ENCODE peak calls at places on chromosomes 2 and 18, in eight cellular contexts. N is amniotic epithelial cell; Q is naive thymus-derived CD8-positive, alpha-beta T cell; B is fibroblast of the conjunctiva; K is WTC11; P is stromal cell of bone marrow; C is amniotic stem cell; X is HL-60. J is an unnamed sample.

GRCh38 chr2:238821391-238821790 is 26.5 kb upstream of the TWIST2 start:
- DNase-seq in K (no peak), P (no peak), X (no peak), C (no peak), N (peak; percentile 86), B (no peak), Q (no peak), J (no peak)

GRCh38 chr2:63497561-63497960 is 90.7 kb downstream of the WDPCP start:
- DNase-seq in X (no peak), C (no peak), K (no peak), P (no peak), B (no peak), Q (no peak), N (no peak), J (no peak)

GRCh38 chr2:127859712-127860085 is 1.7 kb upstream of the POLR2D start:
- DNase-seq in C (no peak), B (no peak), Q (peak; percentile 87), X (no peak), P (no peak), K (peak; percentile 85), N (no peak), J (peak; percentile 92)

GRCh38 chr2:233999182-233999581 is 51.3 kb upstream of the SPP2 start:
- DNase-seq in K (peak; percentile 13), N (no peak), C (no peak), Q (no peak), B (no peak), X (no peak), P (no peak), J (peak; percentile 20)

GRCh38 chr2:62662131-62662530 is 43.4 kb upstream of the EHBP1 start:
- DNase-seq in B (no peak), K (no peak), P (no peak), Q (no peak), X (no peak), N (no peak), C (no peak), J (no peak)

GRCh38 chr2:121974919-121975654 is 219.6 kb downstream of the TSN start:
- DNase-seq in X (peak; percentile 23), C (peak; percentile 48), Q (peak; percentile 68), P (peak; percentile 63), B (peak; percentile 67), N (peak; percentile 67), K (peak; percentile 58), J (peak; percentile 84)

GRCh38 chr2:38991899-38992298 is 102.2 kb downstream of the ARHGEF33 start:
- DNase-seq in Q (no peak), C (no peak), X (no peak), B (no peak), K (no peak), N (no peak), P (no peak), J (no peak)

GRCh38 chr2:74327205-74327604 is 16.0 kb downstream of the SLC4A5 start:
- DNase-seq in Q (no peak), K (no peak), X (no peak), B (no peak), C (no peak), N (no peak), P (no peak), J (no peak)

GRCh38 chr2:38527338-38528007 is 75.3 kb downstream of the HNRNPLL start:
- DNase-seq in X (no peak), C (no peak), K (no peak), B (no peak), P (no peak), Q (no peak), N (no peak), J (no peak)

GRCh38 chr2:209772316-209772715 is 684 bp downstream of the UNC80 start:
- DNase-seq in X (no peak), P (no peak), Q (no peak), K (no peak), B (no peak), C (no peak), N (no peak), J (no peak)

GRCh38 chr2:207528980-207529329 is 807 bp upstream of the CREB1 start:
- DNase-seq in X (no peak), C (no peak), B (no peak), Q (peak; percentile 72), K (no peak), P (no peak), N (no peak), J (no peak)

GRCh38 chr2:201151127-201152074 is 31.5 kb upstream of the CASP10 start:
- DNase-seq in B (peak; percentile 43), P (peak; percentile 70), C (peak; percentile 54), X (peak; percentile 64), N (peak; percentile 86), K (no peak), Q (no peak), J (no peak)

GRCh38 chr2:54677476-54678265 is 45.8 kb upstream of the EML6 start:
- DNase-seq in X (no peak), P (no peak), K (no peak), B (no peak), Q (no peak), N (no peak), C (no peak), J (no peak)

GRCh38 chr2:207502799-207503198 is 27.0 kb upstream of the CREB1 start:
- DNase-seq in C (no peak), B (no peak), X (peak; percentile 30), Q (no peak), K (no peak), N (no peak), P (no peak), J (no peak)

GRCh38 chr2:241984271-241984655 is 114.7 kb downstream of the RTP5 start:
- DNase-seq in P (no peak), K (no peak), X (no peak), N (no peak), B (no peak), Q (no peak), C (no peak), J (no peak)

GRCh38 chr2:239762742-239763269 is 262.3 kb downstream of the NDUFA10 start:
- DNase-seq in B (no peak), N (no peak), C (no peak), Q (peak; percentile 41), K (no peak), X (no peak), P (no peak), J (no peak)

GRCh38 chr2:37654932-37655331 is 16.5 kb downstream of the CDC42EP3 start:
- DNase-seq in X (no peak), N (peak; percentile 73), P (no peak), C (no peak), Q (no peak), K (no peak), B (no peak), J (peak; percentile 54)

GRCh38 chr2:109648041-109648527 is 33.9 kb downstream of the SOWAHC start:
- DNase-seq in B (peak; percentile 29), Q (no peak), K (no peak), N (peak; percentile 60), P (no peak), C (no peak), X (no peak), J (no peak)

GRCh38 chr2:215843579-215843978 is 169.8 kb downstream of the MREG start:
- DNase-seq in C (peak; percentile 72), B (peak; percentile 75), X (no peak), N (peak; percentile 65), K (no peak), P (peak; percentile 77), Q (no peak), J (no peak)

GRCh38 chr2:238404406-238405216 is 22.1 kb upstream of the ASB1 start:
- DNase-seq in Q (no peak), P (no peak), K (no peak), N (no peak), X (no peak), C (no peak), B (no peak), J (peak; percentile 60)

GRCh38 chr18:50662177-50662576 is 102.3 kb downstream of the MAPK4 start:
- DNase-seq in X (peak; percentile 6), Q (no peak), P (no peak), K (no peak), N (no peak), B (no peak), C (no peak), J (peak; percentile 73)

GRCh38 chr2:114968748-114969400 is 526.4 kb downstream of the DPP10 start:
- DNase-seq in X (no peak), C (no peak), B (no peak), P (no peak), Q (no peak), K (no peak), N (no peak), J (no peak)

J was measured in H7.